ENCODE peak calls at places on chromosomes 1 and 21, in ten cellular contexts. E is activated naive CD4-positive, alpha-beta T cell; U is NCI-H345; X is germinal center; H is stimulated activated CD4-positive, alpha-beta T cell treated with anti-CD3 and anti-CD28 coated beads, Interleukin-1b, Interleukin-23, amount 100 ng/mL, for 1 hour; Z is activated CD8-positive, alpha-beta memory T cell treated with anti-CD3 and anti-CD28 coated beads, Interleukin-2, amount 50 U/mL, for 4 hours; K is right atrium auricular region; A is GM12892; P is left ventricle myocardium superior; N is smooth muscle cell of the brain vasculature. G is an unnamed sample.

GRCh38 chr1:229209816-229210215 is 61.1 kb upstream of the RAB4A start:
- DNase-seq in U (no peak), K (peak), A (no peak), N (no peak), E (no peak), X (no peak), H (no peak), P (no peak), Z (no peak), G (no peak)

GRCh38 chr1:161227196-161227871 is 1.5 kb downstream of the TOMM40L start:
- DNase-seq in U (peak), X (peak), N (peak), Z (peak), A (peak), P (peak), E (peak), K (peak), H (peak), G (peak)

GRCh38 chr1:34885405-34886247 is 26.1 kb upstream of the SMIM12 start:
- DNase-seq in E (no peak), K (no peak), U (no peak), A (no peak), H (no peak), N (no peak), X (peak), Z (peak), P (peak), G (no peak)

GRCh38 chr1:33599516-33600115 is 127.2 kb downstream of the ZSCAN20 start:
- DNase-seq in E (no peak), Z (no peak), N (no peak), K (no peak), H (no peak), P (no peak), U (no peak), A (no peak), X (no peak), G (no peak)

GRCh38 chr1:175749075-175749474 is 5.7 kb upstream of the TNR start:
- DNase-seq in A (no peak), Z (no peak), K (no peak), U (no peak), X (no peak), N (no peak), E (no peak), P (no peak), H (no peak), G (no peak)

GRCh38 chr1:51276286-51276685 is 40.2 kb downstream of the RNF11 start:
- DNase-seq in U (peak), Z (no peak), P (no peak), E (no peak), A (no peak), K (no peak), X (no peak), N (no peak), H (no peak), G (no peak)

GRCh38 chr1:51927029-51927428 is 48.5 kb upstream of the NRDC start:
- DNase-seq in Z (no peak), N (no peak), H (no peak), A (no peak), K (no peak), U (no peak), E (no peak), P (no peak), X (no peak), G (no peak)

GRCh38 chr1:220815409-220815808 is 28.7 kb downstream of the MTARC1 start:
- DNase-seq in Z (no peak), H (no peak), A (no peak), E (no peak), P (no peak), X (no peak), U (no peak), N (no peak), K (no peak), G (no peak)

GRCh38 chr21:16535100-16535418 is 805.3 kb downstream of the USP25 start:
- DNase-seq in H (no peak), Z (no peak), E (no peak), N (peak), P (peak), U (peak), K (peak), X (no peak), A (no peak), G (no peak)

GRCh38 chr1:116432655-116433282 is 59.7 kb downstream of the ATP1A1 start:
- DNase-seq in U (no peak), A (no peak), E (no peak), Z (no peak), P (no peak), N (no peak), H (no peak), X (no peak), K (no peak), G (no peak)

GRCh38 chr1:174971902-174972301 is 27.8 kb upstream of the CACYBP start:
- DNase-seq in E (no peak), Z (no peak), X (no peak), U (no peak), K (no peak), N (no peak), H (no peak), A (no peak), P (no peak), G (no peak)

GRCh38 chr1:199859525-199859924 is 168.0 kb upstream of the NR5A2 start:
- DNase-seq in H (no peak), X (no peak), K (no peak), Z (no peak), P (no peak), N (no peak), A (no peak), E (no peak), U (peak), G (no peak)

GRCh38 chr1:55150880-55151582 is 64.1 kb downstream of the USP24 start:
- DNase-seq in N (no peak), E (no peak), Z (no peak), U (no peak), A (no peak), P (no peak), X (no peak), H (no peak), K (no peak), G (no peak)

GRCh38 chr1:41239988-41240610 is 2.0 kb downstream of the SCMH1 start:
- DNase-seq in X (no peak), U (peak), E (no peak), N (no peak), K (no peak), P (no peak), H (no peak), A (no peak), Z (no peak), G (no peak)

GRCh38 chr1:173417563-173417962 is 59.6 kb upstream of the PRDX6 start:
- DNase-seq in A (no peak), H (no peak), Z (no peak), N (no peak), P (no peak), K (no peak), E (no peak), U (no peak), X (no peak), G (no peak)

GRCh38 chr1:110051262-110051648 is 16.8 kb downstream of the STRIP1 start:
- DNase-seq in Z (no peak), K (no peak), E (no peak), X (no peak), N (no peak), U (no peak), P (no peak), H (no peak), A (no peak), G (no peak)

GRCh38 chr1:33342041-33342723 is 21.3 kb upstream of the A3GALT2 start:
- DNase-seq in U (peak), H (no peak), K (peak), X (no peak), N (peak), A (no peak), P (peak), Z (no peak), E (no peak), G (peak)

GRCh38 chr21:21971384-21971783 is 973.2 kb downstream of the NCAM2 start:
- DNase-seq in X (no peak), H (no peak), A (no peak), N (no peak), P (no peak), E (no peak), Z (no peak), U (no peak), K (no peak), G (no peak)

GRCh38 chr1:71422221-71422620 is 341.4 kb upstream of the ZRANB2 start:
- DNase-seq in H (no peak), K (no peak), X (no peak), A (no peak), Z (no peak), N (no peak), E (no peak), P (no peak), U (no peak), G (no peak)

GRCh38 chr1:224333309-224333926 is 3.4 kb upstream of the NVL start:
- DNase-seq in X (peak), A (no peak), E (no peak), N (peak), U (peak), P (no peak), Z (no peak), H (no peak), K (no peak), G (no peak)

GRCh38 chr1:9858293-9859035 is 34.7 kb upstream of the CLSTN1 start:
- DNase-seq in A (no peak), U (no peak), P (no peak), N (no peak), E (no peak), K (no peak), X (no peak), H (no peak), Z (no peak), G (no peak)

GRCh38 chr1:1429671-1430073 is 5.8 kb upstream of the VWA1 start:
- DNase-seq in E (no peak), N (no peak), Z (no peak), U (no peak), H (no peak), K (no peak), A (no peak), P (peak), X (no peak), G (peak)